ENCODE peak calls at places on chromosomes 6 and 20, in nine cellular contexts. One of them, this sample, is unnamed.

GRCh38 chr6:135291288-135292116 is 110.4 kb downstream of the MYB start:
- DNase-seq in cardiac fibroblast: peak
- DNase-seq in astrocyte of the spinal cord: peak
- DNase-seq in neural progenitor cell: no peak
- DNase-seq in CD8-positive, alpha-beta T cell: no peak
- DNase-seq in WERI-Rb-1: no peak
- DNase-seq in transverse colon: no peak
- DNase-seq in OCI-LY7: no peak
- DNase-seq in gastrocnemius medialis: no peak
- DNase-seq in this sample: no peak

GRCh38 chr6:2876210-2877056 is 26.7 kb downstream of the SERPINB9 start:
- DNase-seq in cardiac fibroblast: peak
- DNase-seq in astrocyte of the spinal cord: peak
- DNase-seq in neural progenitor cell: peak
- DNase-seq in CD8-positive, alpha-beta T cell: no peak
- DNase-seq in WERI-Rb-1: peak
- DNase-seq in transverse colon: peak
- DNase-seq in OCI-LY7: peak
- DNase-seq in gastrocnemius medialis: no peak
- DNase-seq in this sample: peak

GRCh38 chr20:37907677-37908397 is 4.9 kb downstream of the VSTM2L start:
- DNase-seq in cardiac fibroblast: peak
- DNase-seq in astrocyte of the spinal cord: peak
- DNase-seq in neural progenitor cell: peak
- DNase-seq in CD8-positive, alpha-beta T cell: no peak
- DNase-seq in WERI-Rb-1: peak
- DNase-seq in transverse colon: no peak
- DNase-seq in OCI-LY7: no peak
- DNase-seq in gastrocnemius medialis: no peak
- DNase-seq in this sample: no peak

GRCh38 chr20:37755665-37756064 is 61.8 kb downstream of the CTNNBL1 start:
- DNase-seq in cardiac fibroblast: no peak
- DNase-seq in astrocyte of the spinal cord: no peak
- DNase-seq in neural progenitor cell: peak
- DNase-seq in CD8-positive, alpha-beta T cell: no peak
- DNase-seq in WERI-Rb-1: peak
- DNase-seq in transverse colon: no peak
- DNase-seq in OCI-LY7: no peak
- DNase-seq in gastrocnemius medialis: peak
- DNase-seq in this sample: no peak

GRCh38 chr6:97714772-97715171 is 431.8 kb upstream of the MMS22L start:
- DNase-seq in cardiac fibroblast: no peak
- DNase-seq in astrocyte of the spinal cord: no peak
- DNase-seq in neural progenitor cell: no peak
- DNase-seq in CD8-positive, alpha-beta T cell: no peak
- DNase-seq in WERI-Rb-1: no peak
- DNase-seq in transverse colon: no peak
- DNase-seq in OCI-LY7: no peak
- DNase-seq in gastrocnemius medialis: no peak
- DNase-seq in this sample: no peak

GRCh38 chr6:162416845-162417537 is 310.6 kb downstream of the PRKN start:
- DNase-seq in cardiac fibroblast: no peak
- DNase-seq in astrocyte of the spinal cord: no peak
- DNase-seq in neural progenitor cell: no peak
- DNase-seq in CD8-positive, alpha-beta T cell: no peak
- DNase-seq in WERI-Rb-1: no peak
- DNase-seq in transverse colon: no peak
- DNase-seq in OCI-LY7: no peak
- DNase-seq in gastrocnemius medialis: no peak
- DNase-seq in this sample: no peak

GRCh38 chr20:41205313-41205712 is 68.0 kb downstream of the PLCG1 start:
- DNase-seq in cardiac fibroblast: no peak
- DNase-seq in astrocyte of the spinal cord: no peak
- DNase-seq in neural progenitor cell: no peak
- DNase-seq in CD8-positive, alpha-beta T cell: no peak
- DNase-seq in WERI-Rb-1: no peak
- DNase-seq in transverse colon: no peak
- DNase-seq in OCI-LY7: no peak
- DNase-seq in gastrocnemius medialis: no peak
- DNase-seq in this sample: no peak

GRCh38 chr6:158906926-158907325 is 87.8 kb upstream of the EZR start:
- DNase-seq in cardiac fibroblast: no peak
- DNase-seq in astrocyte of the spinal cord: no peak
- DNase-seq in neural progenitor cell: no peak
- DNase-seq in CD8-positive, alpha-beta T cell: no peak
- DNase-seq in WERI-Rb-1: no peak
- DNase-seq in transverse colon: no peak
- DNase-seq in OCI-LY7: no peak
- DNase-seq in gastrocnemius medialis: no peak
- DNase-seq in this sample: no peak

GRCh38 chr6:168440520-168441433 is at the start of gene SMOC2:
- DNase-seq in cardiac fibroblast: no peak
- DNase-seq in astrocyte of the spinal cord: no peak
- DNase-seq in neural progenitor cell: peak
- DNase-seq in CD8-positive, alpha-beta T cell: no peak
- DNase-seq in WERI-Rb-1: peak
- DNase-seq in transverse colon: peak
- DNase-seq in OCI-LY7: no peak
- DNase-seq in gastrocnemius medialis: no peak
- DNase-seq in this sample: no peak

GRCh38 chr6:87832025-87832825 is 130.2 kb upstream of the AKIRIN2 start:
- DNase-seq in cardiac fibroblast: peak
- DNase-seq in astrocyte of the spinal cord: peak
- DNase-seq in neural progenitor cell: no peak
- DNase-seq in CD8-positive, alpha-beta T cell: no peak
- DNase-seq in WERI-Rb-1: no peak
- DNase-seq in transverse colon: no peak
- DNase-seq in OCI-LY7: peak
- DNase-seq in gastrocnemius medialis: no peak
- DNase-seq in this sample: peak

GRCh38 chr20:49385471-49385870 is 97.0 kb downstream of the KCNB1 start:
- DNase-seq in cardiac fibroblast: peak
- DNase-seq in astrocyte of the spinal cord: peak
- DNase-seq in neural progenitor cell: peak
- DNase-seq in CD8-positive, alpha-beta T cell: no peak
- DNase-seq in WERI-Rb-1: no peak
- DNase-seq in transverse colon: no peak
- DNase-seq in OCI-LY7: peak
- DNase-seq in gastrocnemius medialis: no peak
- DNase-seq in this sample: peak

GRCh38 chr20:47349365-47350180 is 6.9 kb downstream of the ZMYND8 start:
- DNase-seq in cardiac fibroblast: no peak
- DNase-seq in astrocyte of the spinal cord: peak
- DNase-seq in neural progenitor cell: peak
- DNase-seq in CD8-positive, alpha-beta T cell: no peak
- DNase-seq in WERI-Rb-1: no peak
- DNase-seq in transverse colon: no peak
- DNase-seq in OCI-LY7: no peak
- DNase-seq in gastrocnemius medialis: no peak
- DNase-seq in this sample: no peak

GRCh38 chr20:14582855-14583254 is 245.4 kb upstream of the FLRT3 start:
- DNase-seq in cardiac fibroblast: no peak
- DNase-seq in astrocyte of the spinal cord: no peak
- DNase-seq in neural progenitor cell: no peak
- DNase-seq in CD8-positive, alpha-beta T cell: no peak
- DNase-seq in WERI-Rb-1: no peak
- DNase-seq in transverse colon: no peak
- DNase-seq in OCI-LY7: no peak
- DNase-seq in gastrocnemius medialis: no peak
- DNase-seq in this sample: no peak

GRCh38 chr20:34877002-34877264 is 521 bp downstream of the ACSS2 start:
- DNase-seq in cardiac fibroblast: no peak
- DNase-seq in astrocyte of the spinal cord: no peak
- DNase-seq in neural progenitor cell: no peak
- DNase-seq in CD8-positive, alpha-beta T cell: no peak
- DNase-seq in WERI-Rb-1: no peak
- DNase-seq in transverse colon: no peak
- DNase-seq in OCI-LY7: no peak
- DNase-seq in gastrocnemius medialis: no peak
- DNase-seq in this sample: no peak

GRCh38 chr6:148324297-148325007 is 18.2 kb upstream of the SASH1 start:
- DNase-seq in cardiac fibroblast: no peak
- DNase-seq in astrocyte of the spinal cord: no peak
- DNase-seq in neural progenitor cell: no peak
- DNase-seq in CD8-positive, alpha-beta T cell: no peak
- DNase-seq in WERI-Rb-1: no peak
- DNase-seq in transverse colon: no peak
- DNase-seq in OCI-LY7: no peak
- DNase-seq in gastrocnemius medialis: no peak
- DNase-seq in this sample: no peak

GRCh38 chr6:113449051-113449450 is 408.1 kb upstream of the MARCKS start:
- DNase-seq in cardiac fibroblast: peak
- DNase-seq in astrocyte of the spinal cord: peak
- DNase-seq in neural progenitor cell: no peak
- DNase-seq in CD8-positive, alpha-beta T cell: no peak
- DNase-seq in WERI-Rb-1: no peak
- DNase-seq in transverse colon: no peak
- DNase-seq in OCI-LY7: no peak
- DNase-seq in gastrocnemius medialis: no peak
- DNase-seq in this sample: no peak

GRCh38 chr6:33078919-33079521 is 3.2 kb downstream of the HLA-DPB1 start:
- DNase-seq in cardiac fibroblast: no peak
- DNase-seq in astrocyte of the spinal cord: no peak
- DNase-seq in neural progenitor cell: no peak
- DNase-seq in CD8-positive, alpha-beta T cell: no peak
- DNase-seq in WERI-Rb-1: no peak
- DNase-seq in transverse colon: no peak
- DNase-seq in OCI-LY7: no peak
- DNase-seq in gastrocnemius medialis: no peak
- DNase-seq in this sample: no peak

GRCh38 chr6:33078442-33078841 is 2.7 kb downstream of the HLA-DPB1 start:
- DNase-seq in cardiac fibroblast: no peak
- DNase-seq in astrocyte of the spinal cord: no peak
- DNase-seq in neural progenitor cell: no peak
- DNase-seq in CD8-positive, alpha-beta T cell: no peak
- DNase-seq in WERI-Rb-1: no peak
- DNase-seq in transverse colon: no peak
- DNase-seq in OCI-LY7: no peak
- DNase-seq in gastrocnemius medialis: no peak
- DNase-seq in this sample: no peak

GRCh38 chr6:33081098-33081824 is 5.5 kb downstream of the HLA-DPB1 start:
- DNase-seq in cardiac fibroblast: no peak
- DNase-seq in astrocyte of the spinal cord: no peak
- DNase-seq in neural progenitor cell: peak
- DNase-seq in CD8-positive, alpha-beta T cell: no peak
- DNase-seq in WERI-Rb-1: no peak
- DNase-seq in transverse colon: no peak
- DNase-seq in OCI-LY7: no peak
- DNase-seq in gastrocnemius medialis: no peak
- DNase-seq in this sample: no peak

GRCh38 chr6:33079575-33079974 is 3.8 kb downstream of the HLA-DPB1 start:
- DNase-seq in cardiac fibroblast: no peak
- DNase-seq in astrocyte of the spinal cord: no peak
- DNase-seq in neural progenitor cell: no peak
- DNase-seq in CD8-positive, alpha-beta T cell: no peak
- DNase-seq in WERI-Rb-1: no peak
- DNase-seq in transverse colon: no peak
- DNase-seq in OCI-LY7: no peak
- DNase-seq in gastrocnemius medialis: no peak
- DNase-seq in this sample: no peak

GRCh38 chr6:33080127-33081089 is 4.6 kb downstream of the HLA-DPB1 start:
- DNase-seq in cardiac fibroblast: peak
- DNase-seq in astrocyte of the spinal cord: peak
- DNase-seq in neural progenitor cell: peak
- DNase-seq in CD8-positive, alpha-beta T cell: no peak
- DNase-seq in WERI-Rb-1: peak
- DNase-seq in transverse colon: peak
- DNase-seq in OCI-LY7: no peak
- DNase-seq in gastrocnemius medialis: no peak
- DNase-seq in this sample: no peak
- H3K4me3 ChIP-seq in cardiac fibroblast: peak
- H3K4me3 ChIP-seq in astrocyte of the spinal cord: peak
- H3K4me3 ChIP-seq in neural progenitor cell: peak
- H3K4me3 ChIP-seq in CD8-positive, alpha-beta T cell: no peak
- H3K4me3 ChIP-seq in WERI-Rb-1: peak
- H3K4me3 ChIP-seq in transverse colon: peak
- H3K4me3 ChIP-seq in OCI-LY7: no peak
- H3K4me3 ChIP-seq in gastrocnemius medialis: peak
- H3K4me3 ChIP-seq in this sample: no peak

DNA sequence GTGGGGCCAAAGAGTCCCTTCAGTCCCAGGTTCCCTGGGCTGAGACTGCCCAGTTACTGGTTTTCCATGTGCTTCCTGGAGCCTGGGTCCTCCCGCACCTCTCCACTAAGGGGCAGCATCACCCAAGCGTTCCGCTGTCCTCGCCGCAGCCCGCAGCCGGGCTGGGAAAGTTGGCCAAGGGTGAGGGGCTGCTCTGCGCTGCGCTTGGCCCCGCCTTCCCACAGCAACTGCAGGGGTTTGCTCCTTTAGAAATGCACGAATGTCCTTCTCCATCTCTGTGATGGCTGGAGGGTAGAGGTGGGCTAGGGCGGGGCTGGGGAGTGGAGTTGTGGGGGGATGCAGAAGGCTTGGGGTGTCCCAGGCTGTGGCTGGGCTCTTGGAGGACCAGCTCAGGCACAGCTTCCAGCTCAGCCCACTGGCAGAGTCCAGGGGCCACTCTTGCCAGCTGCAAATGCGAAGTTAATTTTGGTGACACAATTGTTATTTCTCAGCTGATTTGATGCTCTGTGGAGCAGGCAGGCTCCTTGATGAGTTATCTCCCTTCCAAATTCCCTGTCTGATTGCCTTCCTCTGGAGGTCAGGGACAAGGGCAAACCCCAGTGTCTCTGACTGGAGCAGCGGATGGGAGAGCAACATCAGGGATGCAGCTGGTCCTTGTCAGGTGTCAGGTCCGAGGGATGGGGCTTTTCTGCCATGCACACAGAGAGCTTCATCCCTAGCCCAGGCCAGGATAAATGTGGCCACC is 63.2 kb downstream of the NOL4L start:
- DNase-seq in cardiac fibroblast: peak
- DNase-seq in astrocyte of the spinal cord: peak
- DNase-seq in neural progenitor cell: peak
- DNase-seq in CD8-positive, alpha-beta T cell: peak
- DNase-seq in WERI-Rb-1: peak
- DNase-seq in transverse colon: peak
- DNase-seq in OCI-LY7: peak
- DNase-seq in gastrocnemius medialis: peak
- DNase-seq in this sample: peak
- TF ChIP-seq CTCF in cardiac fibroblast: peak
- TF ChIP-seq CTCF in astrocyte of the spinal cord: peak
- TF ChIP-seq CTCF in neural progenitor cell: peak
- TF ChIP-seq CTCF in CD8-positive, alpha-beta T cell: peak
- TF ChIP-seq CTCF in WERI-Rb-1: peak
- TF ChIP-seq CTCF in transverse colon: peak
- TF ChIP-seq CTCF in OCI-LY7: peak
- TF ChIP-seq CTCF in gastrocnemius medialis: peak
- TF ChIP-seq CTCF in this sample: peak

GRCh38 chr6:109360281-109360680 is 22.0 kb downstream of the CD164 start:
- DNase-seq in cardiac fibroblast: no peak
- DNase-seq in astrocyte of the spinal cord: no peak
- DNase-seq in neural progenitor cell: no peak
- DNase-seq in CD8-positive, alpha-beta T cell: no peak
- DNase-seq in WERI-Rb-1: no peak
- DNase-seq in transverse colon: no peak
- DNase-seq in OCI-LY7: no peak
- DNase-seq in gastrocnemius medialis: no peak
- DNase-seq in this sample: no peak
- H3K4me3 ChIP-seq in cardiac fibroblast: no peak
- H3K4me3 ChIP-seq in astrocyte of the spinal cord: no peak
- H3K4me3 ChIP-seq in neural progenitor cell: no peak
- H3K4me3 ChIP-seq in CD8-positive, alpha-beta T cell: no peak
- H3K4me3 ChIP-seq in WERI-Rb-1: no peak
- H3K4me3 ChIP-seq in transverse colon: no peak
- H3K4me3 ChIP-seq in OCI-LY7: no peak
- H3K4me3 ChIP-seq in gastrocnemius medialis: no peak
- H3K4me3 ChIP-seq in this sample: no peak

GRCh38 chr6:62775427-62776022 is 435.7 kb upstream of the FKBP1C start:
- DNase-seq in cardiac fibroblast: no peak
- DNase-seq in astrocyte of the spinal cord: no peak
- DNase-seq in neural progenitor cell: peak
- DNase-seq in CD8-positive, alpha-beta T cell: no peak
- DNase-seq in WERI-Rb-1: no peak
- DNase-seq in transverse colon: no peak
- DNase-seq in OCI-LY7: peak
- DNase-seq in gastrocnemius medialis: no peak
- DNase-seq in this sample: peak
- TF ChIP-seq CTCF in cardiac fibroblast: no peak
- TF ChIP-seq CTCF in astrocyte of the spinal cord: no peak
- TF ChIP-seq CTCF in neural progenitor cell: peak
- TF ChIP-seq CTCF in CD8-positive, alpha-beta T cell: no peak
- TF ChIP-seq CTCF in WERI-Rb-1: no peak
- TF ChIP-seq CTCF in transverse colon: peak
- TF ChIP-seq CTCF in OCI-LY7: peak
- TF ChIP-seq CTCF in gastrocnemius medialis: no peak
- TF ChIP-seq CTCF in this sample: peak